ENCODE peak calls at places on chromosomes 4 and X, in eight cellular contexts. One of them, this sample, is unnamed.

GRCh38 chr4:38313175-38313574 is 350.8 kb upstream of the KLF3 start:
- DNase-seq in CD4-positive, alpha-beta T cell: no peak
- DNase-seq in PC-3: no peak
- DNase-seq in ACHN: no peak
- DNase-seq in brain pericyte: no peak
- DNase-seq in activated T-helper 1 cell treated with anti-CD3 and anti-CD28 coated beads, Interleukin-2, amount 50 U/mL, for 16 hours: no peak
- DNase-seq in right lobe of liver: no peak
- DNase-seq in epithelial cell of esophagus: peak; percentile 39
- DNase-seq in this sample: no peak

GRCh38 chr4:25212822-25213221 is 21.0 kb upstream of the PI4K2B start:
- DNase-seq in CD4-positive, alpha-beta T cell: no peak
- DNase-seq in PC-3: no peak
- DNase-seq in epithelial cell of esophagus: no peak
- DNase-seq in ACHN: no peak
- DNase-seq in brain pericyte: no peak
- DNase-seq in activated T-helper 1 cell treated with anti-CD3 and anti-CD28 coated beads, Interleukin-2, amount 50 U/mL, for 16 hours: no peak
- DNase-seq in right lobe of liver: no peak
- DNase-seq in this sample: no peak

GRCh38 chr4:88244821-88245579 is 39.4 kb downstream of the PPM1K start:
- DNase-seq in ACHN: no peak
- DNase-seq in epithelial cell of esophagus: no peak
- DNase-seq in activated T-helper 1 cell treated with anti-CD3 and anti-CD28 coated beads, Interleukin-2, amount 50 U/mL, for 16 hours: no peak
- DNase-seq in right lobe of liver: no peak
- DNase-seq in PC-3: no peak
- DNase-seq in brain pericyte: no peak
- DNase-seq in CD4-positive, alpha-beta T cell: peak; percentile 13
- DNase-seq in this sample: peak; percentile 15

GRCh38 chr4:183348136-183348535 is 25.9 kb upstream of the CLDN24 start:
- DNase-seq in epithelial cell of esophagus: no peak
- DNase-seq in PC-3: no peak
- DNase-seq in activated T-helper 1 cell treated with anti-CD3 and anti-CD28 coated beads, Interleukin-2, amount 50 U/mL, for 16 hours: no peak
- DNase-seq in right lobe of liver: no peak
- DNase-seq in CD4-positive, alpha-beta T cell: no peak
- DNase-seq in brain pericyte: no peak
- DNase-seq in ACHN: no peak
- DNase-seq in this sample: no peak

GRCh38 chr4:181784881-181785280 is 458.3 kb upstream of the TENM3 start:
- DNase-seq in CD4-positive, alpha-beta T cell: no peak
- DNase-seq in brain pericyte: no peak
- DNase-seq in PC-3: no peak
- DNase-seq in activated T-helper 1 cell treated with anti-CD3 and anti-CD28 coated beads, Interleukin-2, amount 50 U/mL, for 16 hours: no peak
- DNase-seq in right lobe of liver: no peak
- DNase-seq in ACHN: no peak
- DNase-seq in epithelial cell of esophagus: peak; percentile 8
- DNase-seq in this sample: no peak

GRCh38 chr4:101355767-101356702 is 8.7 kb upstream of the PPP3CA start:
- DNase-seq in right lobe of liver: no peak
- DNase-seq in activated T-helper 1 cell treated with anti-CD3 and anti-CD28 coated beads, Interleukin-2, amount 50 U/mL, for 16 hours: no peak
- DNase-seq in brain pericyte: no peak
- DNase-seq in PC-3: peak; percentile 83
- DNase-seq in ACHN: peak; percentile 85
- DNase-seq in CD4-positive, alpha-beta T cell: no peak
- DNase-seq in epithelial cell of esophagus: peak; percentile 87
- DNase-seq in this sample: no peak

GRCh38 chr4:153113061-153113837 is 91.0 kb upstream of the TRIM2 start:
- DNase-seq in activated T-helper 1 cell treated with anti-CD3 and anti-CD28 coated beads, Interleukin-2, amount 50 U/mL, for 16 hours: no peak
- DNase-seq in brain pericyte: no peak
- DNase-seq in right lobe of liver: no peak
- DNase-seq in PC-3: no peak
- DNase-seq in CD4-positive, alpha-beta T cell: no peak
- DNase-seq in ACHN: peak; percentile 12
- DNase-seq in epithelial cell of esophagus: no peak
- DNase-seq in this sample: no peak

GRCh38 chrX:68433155-68433980 is at the start of gene OPHN1:
- DNase-seq in right lobe of liver: peak; percentile 63
- DNase-seq in PC-3: peak; percentile 88
- DNase-seq in activated T-helper 1 cell treated with anti-CD3 and anti-CD28 coated beads, Interleukin-2, amount 50 U/mL, for 16 hours: no peak
- DNase-seq in ACHN: peak; percentile 75
- DNase-seq in brain pericyte: peak; percentile 21
- DNase-seq in epithelial cell of esophagus: peak; percentile 84
- DNase-seq in CD4-positive, alpha-beta T cell: no peak
- DNase-seq in this sample: no peak

GRCh38 chr4:25913056-25913850 is 767 bp upstream of the SMIM20 start:
- DNase-seq in right lobe of liver: peak; percentile 55
- DNase-seq in activated T-helper 1 cell treated with anti-CD3 and anti-CD28 coated beads, Interleukin-2, amount 50 U/mL, for 16 hours: no peak
- DNase-seq in PC-3: no peak
- DNase-seq in epithelial cell of esophagus: no peak
- DNase-seq in CD4-positive, alpha-beta T cell: peak; percentile 13
- DNase-seq in brain pericyte: no peak
- DNase-seq in ACHN: peak; percentile 3
- DNase-seq in this sample: peak; percentile 15

GRCh38 chr4:174669278-174669677 is 147.0 kb upstream of the HPGD start:
- DNase-seq in right lobe of liver: no peak
- DNase-seq in CD4-positive, alpha-beta T cell: no peak
- DNase-seq in brain pericyte: peak; percentile 60
- DNase-seq in ACHN: peak; percentile 80
- DNase-seq in activated T-helper 1 cell treated with anti-CD3 and anti-CD28 coated beads, Interleukin-2, amount 50 U/mL, for 16 hours: no peak
- DNase-seq in PC-3: peak; percentile 89
- DNase-seq in epithelial cell of esophagus: peak; percentile 96
- DNase-seq in this sample: no peak